ENCODE peak calls at places on chromosomes 3 and 15, in six cellular contexts. One of them, this sample, is unnamed.

GRCh38 chr3:151156618-151157216 is 46.3 kb downstream of the GPR171 start:
- DNase-seq in brain microvascular endothelial cell: peak
- DNase-seq in right atrium auricular region: no peak
- DNase-seq in activated CD8-positive, alpha-beta T cell treated with anti-CD3 and anti-CD28 coated beads for 36 hours: peak
- DNase-seq in AG09309: no peak
- DNase-seq in Peyer's patch: no peak
- DNase-seq in this sample: no peak

GRCh38 chr3:143171141-143171651 is 51.6 kb downstream of the CHST2 start:
- DNase-seq in activated CD8-positive, alpha-beta T cell treated with anti-CD3 and anti-CD28 coated beads for 36 hours: peak
- DNase-seq in brain microvascular endothelial cell: peak
- DNase-seq in Peyer's patch: no peak
- DNase-seq in AG09309: no peak
- DNase-seq in right atrium auricular region: no peak
- DNase-seq in this sample: no peak

GRCh38 chr15:90686435-90687218 is 30.5 kb upstream of the BLM start:
- DNase-seq in Peyer's patch: no peak
- DNase-seq in AG09309: no peak
- DNase-seq in brain microvascular endothelial cell: no peak
- DNase-seq in activated CD8-positive, alpha-beta T cell treated with anti-CD3 and anti-CD28 coated beads for 36 hours: peak
- DNase-seq in right atrium auricular region: no peak
- DNase-seq in this sample: no peak

GRCh38 chr15:75542386-75542797 is 36.7 kb downstream of the PTPN9 start:
- DNase-seq in brain microvascular endothelial cell: no peak
- DNase-seq in right atrium auricular region: no peak
- DNase-seq in Peyer's patch: no peak
- DNase-seq in activated CD8-positive, alpha-beta T cell treated with anti-CD3 and anti-CD28 coated beads for 36 hours: no peak
- DNase-seq in AG09309: no peak
- DNase-seq in this sample: no peak

GRCh38 chr15:96732704-96733103 is 402.2 kb downstream of the NR2F2 start:
- DNase-seq in brain microvascular endothelial cell: peak
- DNase-seq in AG09309: no peak
- DNase-seq in activated CD8-positive, alpha-beta T cell treated with anti-CD3 and anti-CD28 coated beads for 36 hours: no peak
- DNase-seq in Peyer's patch: no peak
- DNase-seq in right atrium auricular region: no peak
- DNase-seq in this sample: no peak

GRCh38 chr15:38148476-38148875 is 104.2 kb upstream of the SPRED1 start:
- DNase-seq in brain microvascular endothelial cell: no peak
- DNase-seq in Peyer's patch: no peak
- DNase-seq in right atrium auricular region: no peak
- DNase-seq in AG09309: no peak
- DNase-seq in activated CD8-positive, alpha-beta T cell treated with anti-CD3 and anti-CD28 coated beads for 36 hours: no peak
- DNase-seq in this sample: no peak

GRCh38 chr15:35963316-35963715 is 417.4 kb upstream of the DPH6 start:
- DNase-seq in brain microvascular endothelial cell: no peak
- DNase-seq in AG09309: no peak
- DNase-seq in Peyer's patch: no peak
- DNase-seq in right atrium auricular region: no peak
- DNase-seq in activated CD8-positive, alpha-beta T cell treated with anti-CD3 and anti-CD28 coated beads for 36 hours: no peak
- DNase-seq in this sample: no peak

GRCh38 chr3:138009476-138010272 is at the start of gene CLDN18:
- DNase-seq in Peyer's patch: no peak
- DNase-seq in right atrium auricular region: no peak
- DNase-seq in brain microvascular endothelial cell: no peak
- DNase-seq in AG09309: no peak
- DNase-seq in activated CD8-positive, alpha-beta T cell treated with anti-CD3 and anti-CD28 coated beads for 36 hours: no peak
- DNase-seq in this sample: no peak

GRCh38 chr3:126130081-126130855 is 46.3 kb upstream of the SLC41A3 start:
- DNase-seq in Peyer's patch: no peak
- DNase-seq in activated CD8-positive, alpha-beta T cell treated with anti-CD3 and anti-CD28 coated beads for 36 hours: no peak
- DNase-seq in brain microvascular endothelial cell: no peak
- DNase-seq in right atrium auricular region: no peak
- DNase-seq in AG09309: no peak
- DNase-seq in this sample: peak

GRCh38 chr15:48406911-48407310 is 75.7 kb downstream of the DUT start:
- DNase-seq in activated CD8-positive, alpha-beta T cell treated with anti-CD3 and anti-CD28 coated beads for 36 hours: peak
- DNase-seq in AG09309: no peak
- DNase-seq in right atrium auricular region: no peak
- DNase-seq in brain microvascular endothelial cell: no peak
- DNase-seq in Peyer's patch: no peak
- DNase-seq in this sample: no peak

GRCh38 chr3:67292356-67293225 is 294.5 kb downstream of the KBTBD8 start:
- DNase-seq in Peyer's patch: no peak
- DNase-seq in AG09309: no peak
- DNase-seq in brain microvascular endothelial cell: no peak
- DNase-seq in activated CD8-positive, alpha-beta T cell treated with anti-CD3 and anti-CD28 coated beads for 36 hours: no peak
- DNase-seq in right atrium auricular region: no peak
- DNase-seq in this sample: no peak

GRCh38 chr3:114848087-114848486 is 299.0 kb downstream of the ZBTB20 start:
- DNase-seq in brain microvascular endothelial cell: no peak
- DNase-seq in Peyer's patch: no peak
- DNase-seq in activated CD8-positive, alpha-beta T cell treated with anti-CD3 and anti-CD28 coated beads for 36 hours: no peak
- DNase-seq in right atrium auricular region: no peak
- DNase-seq in AG09309: no peak
- DNase-seq in this sample: no peak

GRCh38 chr3:42735021-42735420 is 32.4 kb upstream of the HHATL start:
- DNase-seq in activated CD8-positive, alpha-beta T cell treated with anti-CD3 and anti-CD28 coated beads for 36 hours: no peak
- DNase-seq in AG09309: no peak
- DNase-seq in Peyer's patch: no peak
- DNase-seq in right atrium auricular region: peak
- DNase-seq in brain microvascular endothelial cell: no peak
- DNase-seq in this sample: no peak

DNA sequence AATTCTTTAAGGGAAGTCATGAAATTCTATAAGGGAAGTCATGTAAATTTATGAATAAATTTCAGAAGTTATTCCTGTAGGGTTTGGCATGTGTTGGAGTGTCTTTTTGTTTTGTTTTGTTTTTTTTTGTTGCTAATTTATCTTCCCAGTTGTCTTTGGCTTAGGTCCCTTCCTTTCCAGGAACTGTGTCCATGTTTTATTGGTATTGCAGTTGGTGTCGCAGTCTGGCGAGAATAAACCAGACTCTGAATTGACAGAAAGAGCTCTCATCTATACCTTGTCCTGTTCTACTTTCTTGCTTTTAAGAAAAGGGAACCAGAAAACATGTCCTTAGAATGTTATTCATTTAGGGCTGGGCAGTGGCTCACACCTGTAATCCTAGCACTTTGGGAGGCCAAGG is 57.6 kb downstream of the SGO1 start:
- DNase-seq in right atrium auricular region: no peak
- DNase-seq in activated CD8-positive, alpha-beta T cell treated with anti-CD3 and anti-CD28 coated beads for 36 hours: no peak
- DNase-seq in AG09309: no peak
- DNase-seq in Peyer's patch: no peak
- DNase-seq in brain microvascular endothelial cell: no peak
- DNase-seq in this sample: no peak
- TF ChIP-seq CTCF in right atrium auricular region: no peak
- TF ChIP-seq CTCF in activated CD8-positive, alpha-beta T cell treated with anti-CD3 and anti-CD28 coated beads for 36 hours: no peak
- TF ChIP-seq CTCF in AG09309: no peak
- TF ChIP-seq CTCF in Peyer's patch: no peak
- TF ChIP-seq CTCF in brain microvascular endothelial cell: no peak
- TF ChIP-seq CTCF in this sample: no peak

GRCh38 chr15:28085489-28086174 is 13.5 kb downstream of the OCA2 start:
- DNase-seq in brain microvascular endothelial cell: no peak
- DNase-seq in right atrium auricular region: peak
- DNase-seq in Peyer's patch: no peak
- DNase-seq in activated CD8-positive, alpha-beta T cell treated with anti-CD3 and anti-CD28 coated beads for 36 hours: no peak
- DNase-seq in AG09309: no peak
- DNase-seq in this sample: no peak
- TF ChIP-seq CTCF in brain microvascular endothelial cell: no peak
- TF ChIP-seq CTCF in right atrium auricular region: no peak
- TF ChIP-seq CTCF in Peyer's patch: no peak
- TF ChIP-seq CTCF in activated CD8-positive, alpha-beta T cell treated with anti-CD3 and anti-CD28 coated beads for 36 hours: no peak
- TF ChIP-seq CTCF in AG09309: no peak
- TF ChIP-seq CTCF in this sample: no peak

GRCh38 chr3:71423151-71423906 is 160.2 kb downstream of the FOXP1 start:
- DNase-seq in right atrium auricular region: no peak
- DNase-seq in activated CD8-positive, alpha-beta T cell treated with anti-CD3 and anti-CD28 coated beads for 36 hours: no peak
- DNase-seq in AG09309: no peak
- DNase-seq in brain microvascular endothelial cell: no peak
- DNase-seq in Peyer's patch: no peak
- DNase-seq in this sample: no peak
- TF ChIP-seq CTCF in right atrium auricular region: no peak
- TF ChIP-seq CTCF in activated CD8-positive, alpha-beta T cell treated with anti-CD3 and anti-CD28 coated beads for 36 hours: no peak
- TF ChIP-seq CTCF in AG09309: no peak
- TF ChIP-seq CTCF in brain microvascular endothelial cell: peak
- TF ChIP-seq CTCF in Peyer's patch: no peak
- TF ChIP-seq CTCF in this sample: no peak

DNA sequence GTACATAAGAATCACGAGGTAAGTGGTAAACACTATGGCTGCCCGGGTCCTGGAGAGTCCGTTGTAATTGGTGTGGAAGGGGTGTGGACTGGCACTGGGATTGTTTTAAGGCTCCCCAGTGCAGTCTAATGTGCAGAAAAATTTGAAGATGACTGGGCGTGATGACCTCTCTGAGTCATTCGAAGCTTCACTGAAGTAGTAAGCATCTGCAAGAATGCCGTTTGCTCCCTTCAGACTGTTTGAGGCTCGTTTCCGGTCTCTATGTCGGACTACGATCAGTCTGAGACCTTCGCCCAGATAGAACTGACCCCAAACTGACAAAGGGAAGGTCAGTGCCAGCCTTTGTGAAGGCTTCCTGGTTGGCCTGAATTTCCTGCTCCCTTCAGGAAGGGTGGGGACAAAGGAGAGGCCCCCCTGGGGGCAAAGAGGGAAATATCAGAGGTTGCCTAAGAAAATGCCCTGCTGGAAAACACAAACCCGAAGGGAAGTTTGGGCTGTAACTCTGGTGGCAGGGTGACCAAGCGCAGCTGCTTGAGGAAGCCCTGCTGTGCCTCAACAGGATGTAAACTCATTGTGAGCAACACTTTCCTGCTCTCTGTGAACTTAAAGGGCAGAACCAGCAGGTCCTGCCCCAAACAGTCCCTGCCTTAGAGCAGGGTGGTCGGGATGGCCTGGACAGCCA is 34.6 kb downstream of the BTD start:
- DNase-seq in brain microvascular endothelial cell: peak
- DNase-seq in right atrium auricular region: no peak
- DNase-seq in Peyer's patch: no peak
- DNase-seq in AG09309: peak
- DNase-seq in activated CD8-positive, alpha-beta T cell treated with anti-CD3 and anti-CD28 coated beads for 36 hours: peak
- DNase-seq in this sample: peak
- TF ChIP-seq CTCF in brain microvascular endothelial cell: peak
- TF ChIP-seq CTCF in right atrium auricular region: no peak
- TF ChIP-seq CTCF in Peyer's patch: no peak
- TF ChIP-seq CTCF in AG09309: no peak
- TF ChIP-seq CTCF in activated CD8-positive, alpha-beta T cell treated with anti-CD3 and anti-CD28 coated beads for 36 hours: no peak
- TF ChIP-seq CTCF in this sample: no peak

DNA sequence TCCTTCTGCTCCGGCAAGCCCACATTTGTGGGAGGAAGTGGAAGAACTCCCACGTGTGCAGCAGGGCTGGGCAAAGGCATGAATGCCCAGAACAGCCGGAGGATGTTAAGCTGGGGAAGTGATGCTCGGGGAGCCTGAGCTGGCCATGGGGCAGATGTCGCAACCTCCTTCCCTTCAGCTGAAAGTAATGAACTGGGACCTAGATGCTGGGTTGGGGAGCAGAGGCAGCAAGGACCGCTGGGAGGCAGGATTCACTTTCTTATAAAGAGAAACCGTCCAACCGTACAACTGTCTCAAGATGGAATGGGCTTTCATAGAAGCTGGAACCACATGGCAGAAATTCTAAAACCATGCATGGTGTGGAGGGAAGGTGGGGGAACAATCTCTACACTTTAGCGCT is 290.9 kb downstream of the OCA2 start:
- DNase-seq in activated CD8-positive, alpha-beta T cell treated with anti-CD3 and anti-CD28 coated beads for 36 hours: no peak
- DNase-seq in AG09309: no peak
- DNase-seq in right atrium auricular region: no peak
- DNase-seq in Peyer's patch: no peak
- DNase-seq in brain microvascular endothelial cell: no peak
- DNase-seq in this sample: no peak
- TF ChIP-seq CTCF in activated CD8-positive, alpha-beta T cell treated with anti-CD3 and anti-CD28 coated beads for 36 hours: no peak
- TF ChIP-seq CTCF in AG09309: no peak
- TF ChIP-seq CTCF in right atrium auricular region: no peak
- TF ChIP-seq CTCF in Peyer's patch: no peak
- TF ChIP-seq CTCF in brain microvascular endothelial cell: no peak
- TF ChIP-seq CTCF in this sample: no peak

GRCh38 chr3:52017467-52018065 is 21.9 kb upstream of the RPL29 start:
- DNase-seq in brain microvascular endothelial cell: no peak
- DNase-seq in activated CD8-positive, alpha-beta T cell treated with anti-CD3 and anti-CD28 coated beads for 36 hours: no peak
- DNase-seq in AG09309: no peak
- DNase-seq in right atrium auricular region: no peak
- DNase-seq in Peyer's patch: no peak
- DNase-seq in this sample: no peak
- TF ChIP-seq CTCF in brain microvascular endothelial cell: no peak
- TF ChIP-seq CTCF in activated CD8-positive, alpha-beta T cell treated with anti-CD3 and anti-CD28 coated beads for 36 hours: no peak
- TF ChIP-seq CTCF in AG09309: no peak
- TF ChIP-seq CTCF in right atrium auricular region: no peak
- TF ChIP-seq CTCF in Peyer's patch: no peak
- TF ChIP-seq CTCF in this sample: no peak

GRCh38 chr15:68416158-68416535 is 15.8 kb downstream of the ITGA11 start:
- DNase-seq in brain microvascular endothelial cell: no peak
- DNase-seq in AG09309: no peak
- DNase-seq in right atrium auricular region: no peak
- DNase-seq in Peyer's patch: peak
- DNase-seq in activated CD8-positive, alpha-beta T cell treated with anti-CD3 and anti-CD28 coated beads for 36 hours: no peak
- DNase-seq in this sample: no peak

GRCh38 chr15:68418611-68419161 is 13.3 kb downstream of the ITGA11 start:
- DNase-seq in activated CD8-positive, alpha-beta T cell treated with anti-CD3 and anti-CD28 coated beads for 36 hours: no peak
- DNase-seq in brain microvascular endothelial cell: peak
- DNase-seq in right atrium auricular region: peak
- DNase-seq in AG09309: no peak
- DNase-seq in Peyer's patch: peak
- DNase-seq in this sample: no peak

GRCh38 chr15:68419301-68420175 is 12.4 kb downstream of the ITGA11 start:
- DNase-seq in activated CD8-positive, alpha-beta T cell treated with anti-CD3 and anti-CD28 coated beads for 36 hours: no peak
- DNase-seq in right atrium auricular region: peak
- DNase-seq in Peyer's patch: peak
- DNase-seq in brain microvascular endothelial cell: no peak
- DNase-seq in AG09309: no peak
- DNase-seq in this sample: no peak

GRCh38 chr15:68417051-68417450 is 14.9 kb downstream of the ITGA11 start:
- DNase-seq in AG09309: no peak
- DNase-seq in activated CD8-positive, alpha-beta T cell treated with anti-CD3 and anti-CD28 coated beads for 36 hours: no peak
- DNase-seq in right atrium auricular region: peak
- DNase-seq in Peyer's patch: peak
- DNase-seq in brain microvascular endothelial cell: no peak
- DNase-seq in this sample: no peak

GRCh38 chr15:68417897-68418296 is 14.1 kb downstream of the ITGA11 start:
- DNase-seq in right atrium auricular region: peak
- DNase-seq in Peyer's patch: no peak
- DNase-seq in AG09309: no peak
- DNase-seq in brain microvascular endothelial cell: no peak
- DNase-seq in activated CD8-positive, alpha-beta T cell treated with anti-CD3 and anti-CD28 coated beads for 36 hours: no peak
- DNase-seq in this sample: no peak
- TF ChIP-seq CTCF in right atrium auricular region: no peak
- TF ChIP-seq CTCF in Peyer's patch: no peak
- TF ChIP-seq CTCF in AG09309: no peak
- TF ChIP-seq CTCF in brain microvascular endothelial cell: no peak
- TF ChIP-seq CTCF in activated CD8-positive, alpha-beta T cell treated with anti-CD3 and anti-CD28 coated beads for 36 hours: no peak
- TF ChIP-seq CTCF in this sample: no peak

GRCh38 chr3:191702121-191702520 is 241.2 kb downstream of the PYDC2 start:
- DNase-seq in Peyer's patch: no peak
- DNase-seq in AG09309: no peak
- DNase-seq in activated CD8-positive, alpha-beta T cell treated with anti-CD3 and anti-CD28 coated beads for 36 hours: no peak
- DNase-seq in brain microvascular endothelial cell: no peak
- DNase-seq in right atrium auricular region: no peak
- DNase-seq in this sample: no peak
- TF ChIP-seq CTCF in Peyer's patch: no peak
- TF ChIP-seq CTCF in AG09309: no peak
- TF ChIP-seq CTCF in activated CD8-positive, alpha-beta T cell treated with anti-CD3 and anti-CD28 coated beads for 36 hours: no peak
- TF ChIP-seq CTCF in brain microvascular endothelial cell: no peak
- TF ChIP-seq CTCF in right atrium auricular region: no peak
- TF ChIP-seq CTCF in this sample: no peak

This sample was measured in natural killer cell.